ENCODE peak calls at places on chromosomes 6 and 20, in five cellular contexts. One of them, this sample, is unnamed.

GRCh38 chr6:170344631-170345576 is 38.3 kb downstream of the FAM120B start:
- DNase-seq in GM23248: peak; percentile 52
- DNase-seq in SK-N-SH: no peak
- DNase-seq in astrocyte: peak; percentile 58
- DNase-seq in fibroblast of lung: peak; percentile 46
- DNase-seq in this sample: no peak

GRCh38 chr6:83044211-83044768 is 21.4 kb downstream of the UBE3D start:
- DNase-seq in GM23248: no peak
- DNase-seq in SK-N-SH: no peak
- DNase-seq in astrocyte: no peak
- DNase-seq in fibroblast of lung: no peak
- DNase-seq in this sample: no peak

GRCh38 chr6:91366781-91367180 is 779.9 kb upstream of the MAP3K7 start:
- DNase-seq in GM23248: no peak
- DNase-seq in SK-N-SH: no peak
- DNase-seq in astrocyte: no peak
- DNase-seq in fibroblast of lung: no peak
- DNase-seq in this sample: no peak

GRCh38 chr6:138239774-138240173 is 21.5 kb upstream of the PBOV1 start:
- DNase-seq in GM23248: no peak
- DNase-seq in SK-N-SH: no peak
- DNase-seq in astrocyte: no peak
- DNase-seq in fibroblast of lung: no peak
- DNase-seq in this sample: no peak

GRCh38 chr20:16423311-16424212 is 149.7 kb downstream of the KIF16B start:
- DNase-seq in GM23248: no peak
- DNase-seq in SK-N-SH: no peak
- DNase-seq in astrocyte: no peak
- DNase-seq in fibroblast of lung: no peak
- DNase-seq in this sample: no peak

GRCh38 chr6:37570801-37571200 is 71.1 kb upstream of the CCDC167 start:
- DNase-seq in GM23248: no peak
- DNase-seq in SK-N-SH: no peak
- DNase-seq in astrocyte: no peak
- DNase-seq in fibroblast of lung: no peak
- DNase-seq in this sample: no peak

GRCh38 chr20:47741669-47742345 is 43.5 kb downstream of the SULF2 start:
- DNase-seq in GM23248: no peak
- DNase-seq in SK-N-SH: no peak
- DNase-seq in astrocyte: no peak
- DNase-seq in fibroblast of lung: no peak
- DNase-seq in this sample: no peak

GRCh38 chr6:131303338-131303954 is 168.2 kb downstream of the AKAP7 start:
- DNase-seq in GM23248: no peak
- DNase-seq in SK-N-SH: no peak
- DNase-seq in astrocyte: no peak
- DNase-seq in fibroblast of lung: no peak
- DNase-seq in this sample: no peak

GRCh38 chr6:8236956-8237355 is 134.6 kb upstream of the EEF1E1 start:
- DNase-seq in GM23248: no peak
- DNase-seq in SK-N-SH: no peak
- DNase-seq in astrocyte: no peak
- DNase-seq in fibroblast of lung: no peak
- DNase-seq in this sample: no peak

GRCh38 chr6:167817729-167818128 is 9.0 kb upstream of the AFDN start:
- DNase-seq in GM23248: no peak
- DNase-seq in SK-N-SH: no peak
- DNase-seq in astrocyte: no peak
- DNase-seq in fibroblast of lung: no peak
- DNase-seq in this sample: no peak

GRCh38 chr6:53192590-53193232 is 44.1 kb upstream of the GCM1 start:
- DNase-seq in GM23248: no peak
- DNase-seq in SK-N-SH: no peak
- DNase-seq in astrocyte: no peak
- DNase-seq in fibroblast of lung: no peak
- DNase-seq in this sample: no peak

GRCh38 chr6:217048-217659 is 75.1 kb upstream of the DUSP22 start:
- DNase-seq in GM23248: peak; percentile 22
- DNase-seq in SK-N-SH: peak; percentile 66
- DNase-seq in astrocyte: no peak
- DNase-seq in fibroblast of lung: no peak
- DNase-seq in this sample: peak; percentile 23

GRCh38 chr6:142947702-142948480 is 2.9 kb upstream of the HIVEP2 start:
- DNase-seq in GM23248: no peak
- DNase-seq in SK-N-SH: no peak
- DNase-seq in astrocyte: no peak
- DNase-seq in fibroblast of lung: peak; percentile 58
- DNase-seq in this sample: no peak

GRCh38 chr6:10177703-10178102 is 237.2 kb downstream of the TFAP2A start:
- DNase-seq in GM23248: no peak
- DNase-seq in SK-N-SH: no peak
- DNase-seq in astrocyte: no peak
- DNase-seq in fibroblast of lung: no peak
- DNase-seq in this sample: no peak

GRCh38 chr6:106158816-106159215 is 72.7 kb downstream of the PRDM1 start:
- DNase-seq in GM23248: peak; percentile 28
- DNase-seq in SK-N-SH: no peak
- DNase-seq in astrocyte: peak; percentile 74
- DNase-seq in fibroblast of lung: no peak
- DNase-seq in this sample: no peak

GRCh38 chr20:32670773-32671455 is 2.8 kb downstream of the C20orf203 start:
- DNase-seq in GM23248: no peak
- DNase-seq in SK-N-SH: no peak
- DNase-seq in astrocyte: no peak
- DNase-seq in fibroblast of lung: no peak
- DNase-seq in this sample: no peak

GRCh38 chr6:34912715-34913464 is 23.8 kb downstream of the ANKS1A start:
- DNase-seq in GM23248: peak; percentile 80
- DNase-seq in SK-N-SH: no peak
- DNase-seq in astrocyte: peak; percentile 87
- DNase-seq in fibroblast of lung: peak; percentile 59
- DNase-seq in this sample: peak; percentile 12

GRCh38 chr6:137389150-137389664 is 105.0 kb downstream of the OLIG3 start:
- DNase-seq in GM23248: no peak
- DNase-seq in SK-N-SH: no peak
- DNase-seq in astrocyte: no peak
- DNase-seq in fibroblast of lung: no peak
- DNase-seq in this sample: peak; percentile 86

GRCh38 chr6:159679091-159680077 is 13.7 kb downstream of the SOD2 start:
- DNase-seq in GM23248: peak; percentile 77
- DNase-seq in SK-N-SH: no peak
- DNase-seq in astrocyte: no peak
- DNase-seq in fibroblast of lung: peak; percentile 65
- DNase-seq in this sample: no peak

GRCh38 chr6:161434331-161434730 is 160.5 kb upstream of the AGPAT4 start:
- DNase-seq in GM23248: peak; percentile 50
- DNase-seq in SK-N-SH: no peak
- DNase-seq in astrocyte: peak; percentile 51
- DNase-seq in fibroblast of lung: no peak
- DNase-seq in this sample: no peak

GRCh38 chr20:2387580-2387979 is 6.9 kb downstream of the TGM6 start:
- DNase-seq in GM23248: no peak
- DNase-seq in SK-N-SH: no peak
- DNase-seq in astrocyte: peak; percentile 20
- DNase-seq in fibroblast of lung: no peak
- DNase-seq in this sample: no peak

GRCh38 chr6:119116712-119117281 is 38.3 kb upstream of the FAM184A start:
- DNase-seq in GM23248: peak; percentile 13
- DNase-seq in SK-N-SH: no peak
- DNase-seq in astrocyte: no peak
- DNase-seq in fibroblast of lung: no peak
- DNase-seq in this sample: no peak

GRCh38 chr20:43721429-43722152 is 5.2 kb downstream of the GTSF1L start:
- DNase-seq in GM23248: no peak
- DNase-seq in SK-N-SH: no peak
- DNase-seq in astrocyte: no peak
- DNase-seq in fibroblast of lung: no peak
- DNase-seq in this sample: no peak

GRCh38 chr6:109024784-109025183 is 69.9 kb downstream of the SESN1 start:
- DNase-seq in GM23248: no peak
- DNase-seq in SK-N-SH: no peak
- DNase-seq in astrocyte: no peak
- DNase-seq in fibroblast of lung: no peak
- DNase-seq in this sample: no peak

GRCh38 chr20:12673352-12673751 is 335.4 kb upstream of the SPTLC3 start:
- DNase-seq in GM23248: no peak
- DNase-seq in SK-N-SH: no peak
- DNase-seq in astrocyte: no peak
- DNase-seq in fibroblast of lung: no peak
- DNase-seq in this sample: no peak

GRCh38 chr6:16200231-16200941 is 38.0 kb upstream of the GMPR start:
- DNase-seq in GM23248: peak; percentile 34
- DNase-seq in SK-N-SH: no peak
- DNase-seq in astrocyte: no peak
- DNase-seq in fibroblast of lung: no peak
- DNase-seq in this sample: no peak

GRCh38 chr6:160791459-160791858 is 89.4 kb downstream of the PLG start:
- DNase-seq in GM23248: no peak
- DNase-seq in SK-N-SH: no peak
- DNase-seq in astrocyte: no peak
- DNase-seq in fibroblast of lung: no peak
- DNase-seq in this sample: no peak

GRCh38 chr6:138017156-138017757 is 90.0 kb downstream of the PERP start:
- DNase-seq in GM23248: no peak
- DNase-seq in SK-N-SH: no peak
- DNase-seq in astrocyte: no peak
- DNase-seq in fibroblast of lung: no peak
- DNase-seq in this sample: no peak

GRCh38 chr20:25081065-25081729 is 744 bp downstream of the VSX1 start:
- DNase-seq in GM23248: peak; percentile 30
- DNase-seq in SK-N-SH: peak; percentile 64
- DNase-seq in astrocyte: no peak
- DNase-seq in fibroblast of lung: no peak
- DNase-seq in this sample: peak; percentile 48

GRCh38 chr6:14975124-14975815 is 270.6 kb upstream of the JARID2 start:
- DNase-seq in GM23248: no peak
- DNase-seq in SK-N-SH: no peak
- DNase-seq in astrocyte: no peak
- DNase-seq in fibroblast of lung: peak; percentile 48
- DNase-seq in this sample: no peak

GRCh38 chr6:129353067-129353466 is 356.9 kb downstream of the ARHGAP18 start:
- DNase-seq in GM23248: no peak
- DNase-seq in SK-N-SH: no peak
- DNase-seq in astrocyte: no peak
- DNase-seq in fibroblast of lung: no peak
- DNase-seq in this sample: no peak
- H2AFZ ChIP-seq in GM23248: no peak overlapping the region
- H2AFZ ChIP-seq in SK-N-SH: no peak overlapping the region
- H2AFZ ChIP-seq in astrocyte: no peak overlapping the region
- H2AFZ ChIP-seq in fibroblast of lung: no peak overlapping the region
- H2AFZ ChIP-seq in this sample: no peak overlapping the region

GRCh38 chr6:48765352-48765961 is 654.5 kb upstream of the PTCHD4 start:
- DNase-seq in GM23248: peak; percentile 81
- DNase-seq in SK-N-SH: peak; percentile 22
- DNase-seq in astrocyte: peak; percentile 46
- DNase-seq in fibroblast of lung: peak; percentile 84
- DNase-seq in this sample: no peak
- H2AFZ ChIP-seq in GM23248: peak overlapping the region; percentile 20
- H2AFZ ChIP-seq in SK-N-SH: peak overlapping the region; percentile 23
- H2AFZ ChIP-seq in astrocyte: no peak overlapping the region
- H2AFZ ChIP-seq in fibroblast of lung: no peak overlapping the region
- H2AFZ ChIP-seq in this sample: no peak overlapping the region

GRCh38 chr6:169212436-169212835 is 41.2 kb downstream of the THBS2 start:
- DNase-seq in GM23248: no peak
- DNase-seq in SK-N-SH: peak; percentile 2
- DNase-seq in astrocyte: no peak
- DNase-seq in fibroblast of lung: peak; percentile 47
- DNase-seq in this sample: no peak
- H2AFZ ChIP-seq in GM23248: peak overlapping the region; percentile 64
- H2AFZ ChIP-seq in SK-N-SH: peak overlapping the region; percentile 80
- H2AFZ ChIP-seq in astrocyte: no peak overlapping the region
- H2AFZ ChIP-seq in fibroblast of lung: no peak overlapping the region
- H2AFZ ChIP-seq in this sample: no peak overlapping the region

GRCh38 chr6:2221724-2222274 is 23.6 kb downstream of the GMDS start:
- DNase-seq in GM23248: no peak
- DNase-seq in SK-N-SH: no peak
- DNase-seq in astrocyte: no peak
- DNase-seq in fibroblast of lung: no peak
- DNase-seq in this sample: no peak
- H2AFZ ChIP-seq in GM23248: peak overlapping the region; percentile 79
- H2AFZ ChIP-seq in SK-N-SH: no peak overlapping the region
- H2AFZ ChIP-seq in astrocyte: peak overlapping the region; percentile 30
- H2AFZ ChIP-seq in fibroblast of lung: peak overlapping the region; percentile 75
- H2AFZ ChIP-seq in this sample: peak overlapping the region; percentile 66

DNA sequence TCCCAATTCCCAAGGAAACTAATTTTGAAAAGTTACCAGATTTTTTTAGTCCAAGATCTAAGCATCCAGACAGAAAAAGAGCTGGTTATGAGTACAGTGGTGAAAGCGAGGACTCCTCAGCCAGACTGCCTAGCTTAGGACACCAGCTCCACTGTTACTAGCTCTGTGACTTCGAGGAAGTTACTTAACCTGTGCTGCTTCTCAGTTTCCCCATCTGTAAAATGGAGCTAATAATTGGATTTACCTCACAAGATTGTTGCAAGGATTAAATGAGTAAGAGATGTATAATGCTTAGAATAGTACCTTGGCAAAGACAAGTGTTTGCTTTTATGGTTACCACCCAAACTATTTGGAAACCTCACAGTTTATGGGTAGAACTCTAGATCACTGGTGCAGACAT is 1.1 kb downstream of the NT5DC1 start:
- DNase-seq in GM23248: peak; percentile 8
- DNase-seq in SK-N-SH: no peak
- DNase-seq in astrocyte: no peak
- DNase-seq in fibroblast of lung: no peak
- DNase-seq in this sample: no peak
- H2AFZ ChIP-seq in GM23248: peak overlapping the region; percentile 86
- H2AFZ ChIP-seq in SK-N-SH: peak overlapping the region; percentile 97
- H2AFZ ChIP-seq in astrocyte: peak overlapping the region; percentile 94
- H2AFZ ChIP-seq in fibroblast of lung: peak overlapping the region; percentile 96
- H2AFZ ChIP-seq in this sample: peak overlapping the region; percentile 87

GRCh38 chr6:22764521-22764920 is 195.2 kb downstream of the HDGFL1 start:
- DNase-seq in GM23248: no peak
- DNase-seq in SK-N-SH: no peak
- DNase-seq in astrocyte: peak; percentile 82
- DNase-seq in fibroblast of lung: peak; percentile 37
- DNase-seq in this sample: peak; percentile 54
- H2AFZ ChIP-seq in GM23248: no peak overlapping the region
- H2AFZ ChIP-seq in SK-N-SH: no peak overlapping the region
- H2AFZ ChIP-seq in astrocyte: no peak overlapping the region
- H2AFZ ChIP-seq in fibroblast of lung: no peak overlapping the region
- H2AFZ ChIP-seq in this sample: no peak overlapping the region